ENCODE peak calls at places on chromosomes 1 and 21, in eight cellular contexts. A is lower lobe of right lung; N is aorta; J is cardiac muscle cell; U is HCT116; S is heart right ventricle; W is fibroblast of lung; X is effector memory CD4-positive, alpha-beta T cell. Y is an unnamed sample.

GRCh38 chr1:53137729-53138128 is 4.7 kb downstream of the SLC1A7 start:
- DNase-seq in X (no peak), S (no peak), N (no peak), U (peak; percentile 44), J (no peak), W (no peak), A (no peak), Y (no peak)

GRCh38 chr1:13430495-13430894 is 20.2 kb downstream of the PRAMEF20 start:
- DNase-seq in N (no peak), W (no peak), U (no peak), A (no peak), J (no peak), S (no peak), X (no peak), Y (no peak)

GRCh38 chr1:67723620-67724019 is 38.6 kb downstream of the GADD45A start:
- DNase-seq in X (no peak), N (no peak), A (no peak), J (no peak), W (no peak), U (no peak), S (no peak), Y (no peak)

GRCh38 chr1:71054281-71054731 is 6.7 kb upstream of the PTGER3 start:
- DNase-seq in W (no peak), N (no peak), S (peak; percentile 10), U (no peak), A (no peak), J (no peak), X (no peak), Y (no peak)

GRCh38 chr1:156337052-156337887 is 822 bp downstream of the CCT3 start:
- DNase-seq in S (peak; percentile 22), N (no peak), J (no peak), U (no peak), W (no peak), A (no peak), X (peak; percentile 12), Y (no peak)

GRCh38 chr1:232613752-232614381 is 16.1 kb downstream of the SIPA1L2 start:
- DNase-seq in S (no peak), J (no peak), W (peak; percentile 97), A (no peak), U (peak; percentile 66), X (no peak), N (no peak), Y (no peak)

GRCh38 chr1:51583532-51583931 is 33.4 kb upstream of the OSBPL9 start:
- DNase-seq in J (no peak), W (peak; percentile 84), N (peak; percentile 62), X (no peak), U (no peak), A (peak; percentile 46), S (peak; percentile 76), Y (no peak)

GRCh38 chr21:27700974-27701614 is 734.2 kb upstream of the ADAMTS5 start:
- DNase-seq in J (peak; percentile 87), U (no peak), W (peak; percentile 89), N (peak; percentile 86), S (peak; percentile 77), X (peak; percentile 5), A (peak; percentile 77), Y (peak; percentile 45)

GRCh38 chr1:119964673-119965363 is 68.5 kb upstream of the ADAM30 start:
- DNase-seq in N (no peak), J (no peak), W (peak; percentile 80), A (no peak), S (no peak), X (no peak), U (no peak), Y (no peak)

GRCh38 chr1:43875327-43875726 is 58.3 kb upstream of the ARTN start:
- DNase-seq in J (no peak), U (no peak), X (no peak), W (no peak), A (no peak), S (no peak), N (no peak), Y (no peak)

GRCh38 chr1:42940851-42941639 is 17.6 kb downstream of the SLC2A1 start:
- DNase-seq in W (peak; percentile 89), A (no peak), S (no peak), U (peak; percentile 82), J (no peak), N (peak; percentile 90), X (no peak), Y (peak; percentile 100)

GRCh38 chr1:25247829-25248754 is 838 bp upstream of the RSRP1 start:
- DNase-seq in A (no peak), S (no peak), W (no peak), J (no peak), N (no peak), X (no peak), U (no peak), Y (no peak)

GRCh38 chr1:218345673-218346390 is 696 bp downstream of the TGFB2 start:
- DNase-seq in J (peak; percentile 82), U (no peak), S (peak; percentile 72), W (peak; percentile 71), A (peak; percentile 73), N (peak; percentile 82), X (no peak), Y (no peak)

GRCh38 chr21:45809421-45809820 is 165.9 kb downstream of the PCBP3 start:
- DNase-seq in A (no peak), N (no peak), X (no peak), S (no peak), U (no peak), J (no peak), W (no peak), Y (no peak)

GRCh38 chr1:212746546-212746945 is 45.0 kb downstream of the NSL1 start:
- DNase-seq in S (no peak), X (no peak), W (no peak), U (no peak), N (no peak), A (no peak), J (no peak), Y (no peak)
- H3K4me3 ChIP-seq in S (no peak overlapping the region), X (no peak overlapping the region), W (no peak overlapping the region), U (no peak overlapping the region), N (no peak overlapping the region), A (no peak overlapping the region), J (no peak overlapping the region), Y (no peak overlapping the region)

DNA sequence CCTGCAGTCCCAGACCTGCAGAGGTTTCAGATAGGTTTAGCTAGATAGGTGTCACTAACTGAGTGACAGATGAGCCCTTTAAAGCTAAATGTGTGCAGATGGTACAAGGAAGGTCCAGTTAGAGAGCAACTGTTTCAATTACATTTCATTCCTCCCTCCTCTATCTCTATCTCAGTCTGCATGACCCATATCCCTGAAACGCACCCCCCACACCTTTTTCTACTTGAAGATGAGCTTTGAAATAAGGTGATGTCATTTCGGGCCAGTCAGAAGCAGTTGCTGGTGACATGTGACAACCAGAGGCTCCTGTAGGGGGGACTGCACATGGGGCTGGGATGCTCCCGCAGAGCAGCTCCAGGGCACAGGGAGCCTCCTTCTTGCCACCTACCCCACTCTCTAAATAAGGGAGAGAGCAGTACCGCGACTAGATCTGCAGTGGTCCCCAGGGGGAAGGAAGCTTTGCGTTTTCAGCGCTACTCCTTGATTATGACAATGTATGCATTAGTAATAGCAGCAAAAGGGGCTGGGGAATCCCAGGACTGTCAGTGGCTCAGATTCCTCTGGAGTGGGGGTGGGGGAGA is 4.3 kb downstream of the ATP8B2 start:
- DNase-seq in A (no peak), S (no peak), X (no peak), W (no peak), U (no peak), J (no peak), N (no peak), Y (no peak)
- H3K4me3 ChIP-seq in A (peak overlapping the region; percentile 53), S (no peak overlapping the region), X (peak overlapping the region; percentile 63), W (peak overlapping the region; percentile 100), U (no peak overlapping the region), J (no peak overlapping the region), N (no peak overlapping the region), Y (no peak overlapping the region)

DNA sequence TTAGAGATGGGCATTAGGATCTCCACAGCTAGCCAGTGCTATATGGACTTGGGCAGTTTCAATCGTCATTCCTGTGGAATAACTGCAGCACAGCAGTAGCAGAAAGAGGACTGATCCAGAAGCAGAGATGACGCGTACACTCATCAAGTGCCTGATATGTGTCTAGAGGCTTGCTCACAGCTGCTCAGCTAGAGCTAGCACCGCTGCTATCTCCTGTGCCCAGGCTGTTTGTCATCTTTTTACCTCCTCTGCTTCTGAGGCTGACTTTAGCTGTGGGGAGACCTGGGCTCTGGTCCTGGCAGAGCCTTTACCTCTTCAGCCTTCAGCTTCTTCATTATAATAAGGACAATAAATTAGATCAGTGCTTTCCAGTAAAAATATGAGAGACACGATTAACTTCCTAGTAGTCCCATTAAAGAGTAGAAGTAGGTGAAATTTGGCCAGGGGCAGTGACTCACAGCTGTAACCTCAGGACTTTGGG is 5.3 kb downstream of the TENT5C start:
- DNase-seq in X (no peak), W (no peak), A (no peak), U (no peak), N (no peak), S (no peak), J (peak; percentile 24), Y (no peak)
- H3K4me3 ChIP-seq in X (no peak overlapping the region), W (no peak overlapping the region), A (no peak overlapping the region), U (no peak overlapping the region), N (no peak overlapping the region), S (no peak overlapping the region), J (no peak overlapping the region), Y (no peak overlapping the region)

GRCh38 chr1:198680174-198680871 is 41.5 kb downstream of the PTPRC start:
- DNase-seq in J (no peak), X (no peak), A (no peak), W (no peak), N (no peak), S (no peak), U (no peak), Y (no peak)
- H3K4me3 ChIP-seq in J (no peak overlapping the region), X (peak overlapping the region; percentile 38), A (no peak overlapping the region), W (no peak overlapping the region), N (no peak overlapping the region), S (no peak overlapping the region), U (no peak overlapping the region), Y (no peak overlapping the region)

Y was measured in kidney epithelial cell.